ENCODE peak calls at places on chromosomes 5 and 9, in five cellular contexts. A is SK-N-SH, H is GM23248, S is PC-3, I is GM23338. Z is an unnamed sample.

GRCh38 chr5:55407059-55407684 is 99.4 kb downstream of the MTREX start:
- DNase-seq in A (peak; percentile 47), H (peak; percentile 76), S (peak; percentile 42), I (peak; percentile 62), Z (peak; percentile 37)

GRCh38 chr5:52961238-52961637 is 27.9 kb upstream of the ITGA2 start:
- DNase-seq in A (no peak), H (peak; percentile 30), S (no peak), I (no peak), Z (no peak)

GRCh38 chr5:24788829-24789509 is 144.2 kb upstream of the CDH10 start:
- DNase-seq in A (no peak), H (peak; percentile 93), S (peak; percentile 92), I (no peak), Z (no peak)

GRCh38 chr9:14096182-14096922 is 217.6 kb downstream of the NFIB start:
- DNase-seq in A (peak; percentile 50), H (peak; percentile 55), S (no peak), I (peak; percentile 53), Z (peak; percentile 36)

GRCh38 chr5:165227515-165227914 is 1722.1 kb downstream of the MAT2B start:
- DNase-seq in A (no peak), H (no peak), S (no peak), I (peak; percentile 22), Z (no peak)

GRCh38 chr9:134891713-134892112 is 11.1 kb downstream of the FCN2 start:
- DNase-seq in A (no peak), H (no peak), S (no peak), I (no peak), Z (no peak)

GRCh38 chr9:20538092-20538491 is 84.2 kb downstream of the MLLT3 start:
- DNase-seq in A (no peak), H (no peak), S (no peak), I (no peak), Z (no peak)

GRCh38 chr5:75049581-75050274 is 2.6 kb downstream of the GCNT4 start:
- DNase-seq in A (peak; percentile 56), H (peak; percentile 71), S (peak; percentile 70), I (peak; percentile 90), Z (peak; percentile 79)

GRCh38 chr5:93604119-93604963 is 21.3 kb downstream of the NR2F1 start:
- DNase-seq in A (peak; percentile 47), H (peak; percentile 54), S (no peak), I (peak; percentile 69), Z (peak; percentile 74)

GRCh38 chr5:169970334-169970733 is 10.0 kb downstream of the INSYN2B start:
- DNase-seq in A (no peak), H (peak; percentile 15), S (no peak), I (no peak), Z (no peak)

GRCh38 chr9:7841831-7842230 is 42.3 kb upstream of the DMAC1 start:
- DNase-seq in A (no peak), H (no peak), S (no peak), I (no peak), Z (no peak)

GRCh38 chr5:167565555-167565954 is 725.9 kb upstream of the WWC1 start:
- DNase-seq in A (peak; percentile 39), H (peak; percentile 50), S (peak; percentile 24), I (peak; percentile 60), Z (peak; percentile 16)

DNA sequence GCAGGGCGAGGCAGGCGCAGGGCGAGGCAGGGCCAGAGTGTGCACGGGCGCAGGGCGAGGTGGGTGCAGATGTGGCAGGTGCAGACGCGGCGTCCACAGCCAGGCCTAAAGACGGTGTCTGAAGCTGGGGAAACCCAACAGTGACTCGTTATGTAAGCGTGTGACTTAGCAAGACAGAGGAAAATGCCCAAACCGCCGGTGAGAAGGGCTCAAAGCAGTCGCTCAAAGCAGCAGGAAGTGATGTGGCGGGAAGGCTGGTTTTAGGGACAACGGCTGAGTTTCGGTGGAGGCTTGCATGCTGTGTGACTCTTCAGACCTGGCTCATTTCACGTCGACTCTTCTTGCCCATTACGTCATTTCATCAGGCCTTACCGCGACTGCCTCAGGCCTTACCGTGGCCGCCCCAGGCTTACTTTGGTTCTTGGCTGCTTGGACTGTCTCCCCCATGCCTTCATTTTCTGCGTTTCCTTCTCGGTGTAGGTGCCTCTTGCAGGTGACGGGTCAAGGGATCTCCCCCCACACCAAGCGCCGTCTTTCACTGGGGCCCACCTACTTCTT is 50.5 kb upstream of the EXOC3 start:
- DNase-seq in A (no peak), H (peak; percentile 46), S (peak; percentile 48), I (peak; percentile 47), Z (no peak)
- TF ChIP-seq EZH2phosphoT487 in A (no peak), H (no peak), S (no peak), I (no peak), Z (no peak)

GRCh38 chr5:27476356-27476988 is 438.1 kb upstream of the CDH9 start:
- DNase-seq in A (no peak), H (no peak), S (no peak), I (no peak), Z (no peak)
- H3F3A ChIP-seq in A (no peaks in the 10 kb centered on the region), H (no peaks in the 10 kb centered on the region), S (no peaks in the 10 kb centered on the region), I (peaks cover 4% of the 10 kb centered on the region), Z (peaks cover 13% of the 10 kb centered on the region)

DNA sequence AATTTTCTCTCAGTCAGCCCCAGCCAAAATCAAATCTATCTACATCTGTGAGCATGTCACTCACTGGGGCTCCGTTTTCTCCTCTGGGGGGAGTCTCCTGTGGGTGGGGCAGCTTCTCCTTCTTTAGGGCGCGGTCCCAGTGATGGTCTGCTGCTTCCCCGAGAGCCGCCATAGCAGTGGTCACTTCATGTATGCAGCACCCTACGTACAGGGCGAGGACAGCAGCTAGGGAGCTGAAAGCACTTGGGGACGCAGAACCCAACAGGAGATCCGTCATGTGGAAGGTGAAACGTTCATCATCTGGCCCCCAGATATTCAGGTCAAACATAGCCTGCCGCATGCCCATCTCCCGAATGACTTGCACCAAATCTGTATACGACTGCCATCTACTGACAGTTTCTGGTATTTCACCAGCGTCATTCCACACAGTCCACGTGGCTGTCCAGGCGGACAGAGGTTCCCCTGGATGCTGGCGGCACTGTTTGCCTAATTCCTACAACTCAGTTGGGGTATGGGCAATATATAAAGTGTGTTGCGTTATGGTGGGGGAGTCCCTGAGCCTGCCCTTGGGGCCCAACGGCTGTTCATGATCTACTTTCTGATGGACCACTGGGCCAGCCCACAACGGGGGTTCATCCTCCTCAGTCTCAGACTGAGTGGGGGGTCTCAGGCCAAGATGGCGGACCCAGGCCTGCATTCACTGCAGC is 795.0 kb downstream of the EFNA5 start:
- DNase-seq in A (no peak), H (peak; percentile 51), S (peak; percentile 90), I (peak; percentile 62), Z (peak; percentile 11)
- TF ChIP-seq EZH2phosphoT487 in A (no peak), H (no peak), S (no peak), I (no peak), Z (no peak)

GRCh38 chr5:181235323-181235688 is 8.4 kb downstream of the RACK1 start:
- DNase-seq in A (peak; percentile 50), H (no peak), S (no peak), I (no peak), Z (no peak)
- H3F3A ChIP-seq in A (peaks cover 70% of the 10 kb centered on the region), H (peaks cover 86% of the 10 kb centered on the region), S (peaks cover 20% of the 10 kb centered on the region), I (peaks cover 58% of the 10 kb centered on the region), Z (peaks cover 66% of the 10 kb centered on the region)

DNA sequence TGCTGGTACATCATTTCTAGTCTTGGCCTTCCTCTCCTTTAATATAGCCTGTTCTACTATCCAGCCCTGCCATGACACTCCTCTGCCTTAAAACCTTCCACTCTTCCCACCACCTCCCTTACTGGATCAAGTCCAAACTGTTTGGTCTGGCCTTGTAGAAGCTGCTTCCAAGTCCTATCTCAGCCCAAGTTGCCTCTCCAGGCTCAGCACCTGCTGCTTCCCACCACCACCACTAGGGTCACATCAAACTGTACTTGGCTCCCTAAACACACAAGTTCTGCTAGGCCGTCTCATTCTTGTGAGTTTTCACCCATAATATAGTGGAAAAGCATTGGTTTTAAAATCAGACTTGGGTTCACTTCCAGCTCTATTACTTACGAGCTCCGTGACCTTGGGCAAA is 1.4 kb downstream of the NDUFA8 start:
- DNase-seq in A (peak; percentile 60), H (peak; percentile 64), S (peak; percentile 54), I (peak; percentile 71), Z (peak; percentile 55)
- TF ChIP-seq EZH2phosphoT487 in A (no peak), H (no peak), S (no peak), I (no peak), Z (no peak)

GRCh38 chr5:158955636-158956035 is 144.1 kb downstream of the EBF1 start:
- DNase-seq in A (no peak), H (no peak), S (no peak), I (no peak), Z (no peak)
- H3F3A ChIP-seq in A (no peaks in the 10 kb centered on the region), H (peaks cover 10% of the 10 kb centered on the region), S (no peaks in the 10 kb centered on the region), I (no peaks in the 10 kb centered on the region), Z (peaks cover 47% of the 10 kb centered on the region)

GRCh38 chr9:27353405-27354229 is 56.7 kb upstream of the EQTN start:
- DNase-seq in A (peak; percentile 64), H (peak; percentile 39), S (no peak), I (no peak), Z (peak; percentile 67)

GRCh38 chr9:27350382-27350781 is 53.4 kb upstream of the EQTN start:
- DNase-seq in A (no peak), H (no peak), S (no peak), I (no peak), Z (no peak)

GRCh38 chr9:27349681-27350080 is 52.7 kb upstream of the EQTN start:
- DNase-seq in A (no peak), H (no peak), S (no peak), I (no peak), Z (no peak)

GRCh38 chr9:27352457-27353188 is 55.7 kb upstream of the EQTN start:
- DNase-seq in A (no peak), H (no peak), S (no peak), I (no peak), Z (no peak)

GRCh38 chr9:27351438-27351837 is 54.5 kb upstream of the EQTN start:
- DNase-seq in A (no peak), H (no peak), S (no peak), I (no peak), Z (no peak)
- TF ChIP-seq EZH2phosphoT487 in A (no peak), H (no peak), S (no peak), I (no peak), Z (no peak)

GRCh38 chr5:132460835-132461230 is 29.7 kb downstream of the IRF1 start:
- DNase-seq in A (no peak), H (no peak), S (no peak), I (no peak), Z (no peak)
- H3F3A ChIP-seq in A (peaks cover 26% of the 10 kb centered on the region), H (peaks cover 37% of the 10 kb centered on the region), S (no peaks in the 10 kb centered on the region), I (peaks cover 4% of the 10 kb centered on the region), Z (no peaks in the 10 kb centered on the region)